ENCODE peak calls at places on chromosomes 12 and 14, in four cellular contexts. One of them, this sample, is unnamed.

GRCh38 chr12:55847603-55848329 is 5.0 kb upstream of the MMP19 start:
- DNase-seq in K562: peak
- DNase-seq in GM12878: no peak
- DNase-seq in HepG2: peak
- DNase-seq in this sample: peak

GRCh38 chr12:56220611-56221232 is 1.0 kb downstream of the RNF41 start:
- DNase-seq in HepG2: no peak
- DNase-seq in K562: no peak
- DNase-seq in GM12878: peak
- DNase-seq in this sample: no peak

GRCh38 chr12:83850531-83850930 is 1062.1 kb downstream of the SLC6A15 start:
- DNase-seq in GM12878: no peak
- DNase-seq in K562: no peak
- DNase-seq in HepG2: no peak
- DNase-seq in this sample: no peak

GRCh38 chr14:62015248-62015647 is 253.0 kb downstream of the SNAPC1 start:
- DNase-seq in K562: no peak
- DNase-seq in HepG2: no peak
- DNase-seq in GM12878: no peak
- DNase-seq in this sample: no peak

GRCh38 chr12:132194056-132194455 is 49.8 kb downstream of the NOC4L start:
- DNase-seq in GM12878: no peak
- DNase-seq in HepG2: no peak
- DNase-seq in K562: peak
- DNase-seq in this sample: peak

GRCh38 chr12:119145367-119145766 is 33.4 kb upstream of the HSPB8 start:
- DNase-seq in HepG2: no peak
- DNase-seq in GM12878: no peak
- DNase-seq in K562: no peak
- DNase-seq in this sample: no peak

GRCh38 chr12:2692156-2692555 is 102.6 kb upstream of the FKBP4 start:
- DNase-seq in GM12878: no peak
- DNase-seq in HepG2: no peak
- DNase-seq in K562: no peak
- DNase-seq in this sample: no peak

GRCh38 chr12:118371354-118372282 is 1.1 kb downstream of the TAOK3 start:
- DNase-seq in GM12878: no peak
- DNase-seq in K562: no peak
- DNase-seq in HepG2: no peak
- DNase-seq in this sample: peak

GRCh38 chr12:43835656-43836454 is at the start of gene TMEM117:
- DNase-seq in GM12878: no peak
- DNase-seq in K562: peak
- DNase-seq in HepG2: peak
- DNase-seq in this sample: peak

GRCh38 chr12:25071366-25071765 is 122.5 kb upstream of the BCAT1 start:
- DNase-seq in HepG2: no peak
- DNase-seq in K562: no peak
- DNase-seq in GM12878: no peak
- DNase-seq in this sample: no peak

GRCh38 chr14:77123381-77124344 is 17.9 kb downstream of the ZDHHC22 start:
- DNase-seq in K562: no peak
- DNase-seq in HepG2: no peak
- DNase-seq in GM12878: no peak
- DNase-seq in this sample: no peak

GRCh38 chr12:122788387-122788786 is 14.0 kb downstream of the CCDC62 start:
- DNase-seq in GM12878: no peak
- DNase-seq in HepG2: no peak
- DNase-seq in K562: no peak
- DNase-seq in this sample: no peak

GRCh38 chr12:68641138-68641537 is 30.4 kb downstream of the RAP1B start:
- DNase-seq in K562: no peak
- DNase-seq in GM12878: peak
- DNase-seq in HepG2: no peak
- DNase-seq in this sample: no peak

GRCh38 chr12:124767075-124767821 is 96.4 kb downstream of the SCARB1 start:
- DNase-seq in K562: peak
- DNase-seq in HepG2: peak
- DNase-seq in GM12878: peak
- DNase-seq in this sample: peak

GRCh38 chr14:103517626-103518415 is 4.8 kb downstream of the CKB start:
- DNase-seq in HepG2: no peak
- DNase-seq in GM12878: no peak
- DNase-seq in K562: no peak
- DNase-seq in this sample: no peak

GRCh38 chr14:104101086-104101621 is 15.7 kb downstream of the ASPG start:
- DNase-seq in HepG2: no peak
- DNase-seq in GM12878: no peak
- DNase-seq in K562: no peak
- DNase-seq in this sample: no peak

GRCh38 chr12:1670244-1670814 is 20.5 kb upstream of the ADIPOR2 start:
- DNase-seq in HepG2: no peak
- DNase-seq in K562: no peak
- DNase-seq in GM12878: no peak
- DNase-seq in this sample: no peak

GRCh38 chr14:52279405-52279804 is 11.9 kb downstream of the PTGDR start:
- DNase-seq in K562: no peak
- DNase-seq in GM12878: no peak
- DNase-seq in HepG2: no peak
- DNase-seq in this sample: peak

GRCh38 chr12:44031472-44032185 is 195.7 kb downstream of the TMEM117 start:
- DNase-seq in GM12878: no peak
- DNase-seq in K562: no peak
- DNase-seq in HepG2: no peak
- DNase-seq in this sample: no peak

GRCh38 chr12:81819991-81820633 is 61.0 kb upstream of the PPFIA2 start:
- DNase-seq in GM12878: no peak
- DNase-seq in HepG2: no peak
- DNase-seq in K562: no peak
- DNase-seq in this sample: no peak

GRCh38 chr14:27411021-27411420 is 813.2 kb upstream of the NOVA1 start:
- DNase-seq in K562: no peak
- DNase-seq in HepG2: no peak
- DNase-seq in GM12878: no peak
- DNase-seq in this sample: no peak

GRCh38 chr14:99323603-99324185 is 51.7 kb upstream of the BCL11B start:
- DNase-seq in GM12878: no peak
- DNase-seq in HepG2: no peak
- DNase-seq in K562: no peak
- DNase-seq in this sample: no peak
- TF ChIP-seq JUNB in GM12878: no peak
- TF ChIP-seq JUNB in HepG2: no peak
- TF ChIP-seq JUNB in K562: no peak
- TF ChIP-seq JUNB in this sample: no peak

GRCh38 chr14:101791919-101792572 is 30.5 kb downstream of the PPP2R5C start:
- DNase-seq in HepG2: no peak
- DNase-seq in K562: no peak
- DNase-seq in GM12878: no peak
- DNase-seq in this sample: no peak
- TF ChIP-seq CEBPB in HepG2: no peak
- TF ChIP-seq CEBPB in K562: no peak
- TF ChIP-seq CEBPB in GM12878: no peak
- TF ChIP-seq CEBPB in this sample: no peak

DNA sequence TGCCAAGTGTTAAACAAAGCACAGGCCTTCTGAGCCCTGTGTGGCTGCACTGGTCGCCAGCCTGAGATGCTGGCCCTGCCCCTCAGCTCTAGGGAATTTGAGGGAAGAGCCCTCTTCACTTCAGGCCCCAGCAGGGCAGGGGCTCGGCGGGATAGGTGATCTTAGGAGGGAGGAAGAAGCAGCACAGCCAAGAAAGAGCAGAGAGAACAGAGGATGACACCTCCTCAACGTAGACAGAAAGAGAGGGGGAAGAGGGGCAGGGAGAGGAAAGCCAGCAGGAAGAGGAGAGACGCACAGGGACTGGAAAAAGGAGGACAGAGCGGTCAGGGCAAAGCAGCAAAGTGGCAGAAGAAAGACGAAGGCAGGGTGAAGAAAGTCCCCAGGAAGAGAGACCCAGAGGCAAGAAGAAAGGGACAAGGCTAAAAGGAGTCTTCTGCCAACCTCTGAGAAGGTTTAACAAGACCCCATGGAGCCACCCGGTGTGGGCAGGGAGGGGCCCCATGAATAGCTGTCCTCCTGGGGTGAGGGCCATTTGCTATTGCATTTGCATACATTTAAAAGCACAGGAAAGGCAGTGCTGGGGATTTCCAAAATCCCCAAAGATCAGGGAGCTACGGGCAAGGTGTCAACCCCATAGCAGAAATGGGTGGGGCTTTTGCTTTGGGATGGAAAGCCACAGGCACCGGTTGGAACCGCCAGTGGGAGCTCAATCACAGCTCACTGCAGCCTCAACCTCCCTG is 22.8 kb downstream of the CMKLR1 start:
- DNase-seq in K562: no peak
- DNase-seq in GM12878: no peak
- DNase-seq in HepG2: no peak
- DNase-seq in this sample: no peak
- TF ChIP-seq JUNB in K562: no peak
- TF ChIP-seq JUNB in GM12878: no peak
- TF ChIP-seq JUNB in HepG2: no peak
- TF ChIP-seq JUNB in this sample: no peak

DNA sequence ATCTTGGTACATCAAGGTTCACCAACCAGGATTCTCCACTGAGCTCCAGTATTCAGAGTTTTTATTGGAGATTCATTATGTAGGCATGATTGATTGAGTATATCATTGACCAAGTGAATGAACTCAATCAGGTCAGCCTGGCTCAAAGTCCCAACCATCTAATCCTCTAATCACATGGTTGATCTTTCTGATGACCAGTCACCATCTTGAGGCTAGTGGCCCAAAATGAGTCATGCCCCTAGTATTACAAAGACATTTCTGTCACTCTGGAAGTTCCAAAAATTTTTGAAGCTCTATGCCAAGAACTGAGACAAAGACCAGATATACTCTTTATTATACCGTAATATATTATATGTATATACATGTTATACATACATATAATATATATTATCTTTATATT is 75.9 kb upstream of the ATF7IP start:
- DNase-seq in HepG2: no peak
- DNase-seq in GM12878: no peak
- DNase-seq in K562: no peak
- DNase-seq in this sample: no peak
- TF ChIP-seq CEBPB in HepG2: no peak
- TF ChIP-seq CEBPB in GM12878: no peak
- TF ChIP-seq CEBPB in K562: no peak
- TF ChIP-seq CEBPB in this sample: no peak

GRCh38 chr12:120834489-120835303 is 69.5 kb downstream of the SPPL3 start:
- DNase-seq in K562: no peak
- DNase-seq in GM12878: no peak
- DNase-seq in HepG2: no peak
- DNase-seq in this sample: no peak

GRCh38 chr12:120836119-120836684 is 68.0 kb downstream of the SPPL3 start:
- DNase-seq in GM12878: no peak
- DNase-seq in K562: no peak
- DNase-seq in HepG2: no peak
- DNase-seq in this sample: no peak

GRCh38 chr12:120835304-120835612 is 68.9 kb downstream of the SPPL3 start:
- DNase-seq in GM12878: no peak
- DNase-seq in K562: no peak
- DNase-seq in HepG2: no peak
- DNase-seq in this sample: no peak

GRCh38 chr12:120833849-120834248 is 70.3 kb downstream of the SPPL3 start:
- DNase-seq in GM12878: no peak
- DNase-seq in K562: no peak
- DNase-seq in HepG2: no peak
- DNase-seq in this sample: no peak

GRCh38 chr12:120835657-120836056 is 68.5 kb downstream of the SPPL3 start:
- DNase-seq in K562: no peak
- DNase-seq in GM12878: no peak
- DNase-seq in HepG2: no peak
- DNase-seq in this sample: no peak
- TF ChIP-seq JUNB in K562: no peak
- TF ChIP-seq JUNB in GM12878: no peak
- TF ChIP-seq JUNB in HepG2: no peak
- TF ChIP-seq JUNB in this sample: no peak

DNA sequence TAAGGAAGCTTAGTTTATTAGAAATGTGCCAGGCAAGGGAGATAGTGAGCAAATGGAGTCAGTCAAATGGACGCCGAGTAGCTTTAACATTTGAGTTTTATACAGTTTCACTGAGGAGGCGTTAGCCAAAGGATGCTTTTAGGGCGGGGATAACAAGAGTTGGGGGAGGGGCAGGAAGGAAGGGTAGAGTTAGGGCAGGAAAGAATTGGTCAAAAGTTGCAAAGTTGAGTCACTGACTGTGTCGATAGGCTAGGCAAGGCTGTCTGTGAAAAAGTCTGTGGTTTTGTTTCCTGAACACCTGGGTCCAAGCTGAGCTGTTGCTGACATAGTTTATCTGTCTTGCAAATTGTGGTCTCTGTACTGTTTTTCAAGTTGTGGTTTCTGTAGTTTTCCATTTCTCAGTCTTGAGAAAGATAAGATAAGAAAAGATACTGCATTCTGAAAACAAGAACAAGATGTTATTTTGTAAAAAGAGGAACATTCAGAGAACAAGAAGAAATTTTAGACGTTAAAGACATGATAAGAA is 62.6 kb upstream of the RESF1 start:
- DNase-seq in GM12878: peak
- DNase-seq in HepG2: no peak
- DNase-seq in K562: peak
- DNase-seq in this sample: no peak
- TF ChIP-seq CEBPB in GM12878: no peak
- TF ChIP-seq CEBPB in HepG2: no peak
- TF ChIP-seq CEBPB in K562: peak
- TF ChIP-seq CEBPB in this sample: no peak

DNA sequence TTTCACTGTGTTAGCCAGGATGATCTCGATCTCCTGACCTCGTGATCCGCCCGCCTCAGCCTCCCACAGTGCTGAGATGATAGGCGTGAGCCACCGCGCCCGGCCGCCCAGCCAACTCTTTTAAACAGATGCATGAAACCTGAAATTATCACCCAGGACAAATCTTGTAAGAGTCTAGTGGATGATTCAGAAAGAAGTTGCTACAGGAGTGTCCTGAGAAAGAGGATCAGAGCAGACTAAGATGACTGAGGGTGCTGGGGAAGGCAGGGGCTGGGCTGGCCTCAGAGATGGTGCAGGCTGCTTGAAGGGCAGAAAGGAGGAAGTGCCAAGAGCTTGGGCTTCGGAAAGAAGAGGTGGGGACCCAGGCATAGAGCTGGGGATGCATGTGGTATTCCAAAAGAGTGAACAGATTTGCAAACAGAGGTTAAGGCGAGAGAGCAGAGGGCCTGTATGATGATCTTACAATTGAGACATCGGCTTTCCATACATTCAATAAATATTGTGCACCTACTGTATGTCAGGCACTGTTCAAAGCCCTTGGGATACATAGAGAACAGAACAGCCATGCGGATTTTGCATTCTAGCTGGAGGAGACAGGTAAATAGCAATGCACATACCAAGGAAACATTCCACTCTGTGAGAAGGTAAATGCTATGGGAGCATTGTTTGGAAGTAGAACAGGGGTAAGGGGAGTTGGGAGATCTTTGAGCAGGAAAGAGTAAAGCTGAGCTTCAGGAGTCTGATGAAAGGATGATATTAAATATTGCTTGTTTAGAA is 7.4 kb upstream of the CD9 start:
- DNase-seq in GM12878: no peak
- DNase-seq in K562: no peak
- DNase-seq in HepG2: no peak
- DNase-seq in this sample: no peak
- TF ChIP-seq JUNB in GM12878: no peak
- TF ChIP-seq JUNB in K562: no peak
- TF ChIP-seq JUNB in HepG2: no peak
- TF ChIP-seq JUNB in this sample: no peak

GRCh38 chr14:22531451-22532344 is 57.3 kb downstream of the DAD1 start:
- DNase-seq in GM12878: peak
- DNase-seq in K562: no peak
- DNase-seq in HepG2: no peak
- DNase-seq in this sample: no peak
- TF ChIP-seq CEBPB in GM12878: no peak
- TF ChIP-seq CEBPB in K562: no peak
- TF ChIP-seq CEBPB in HepG2: no peak
- TF ChIP-seq CEBPB in this sample: no peak